ENCODE peak calls at places on chromosomes 13 and 19, in eight cellular contexts. W is AG10803, Q is AG04449, G is mucosa of descending colon, Y is fibroblast of pulmonary artery, V is suprapubic skin, P is tibial nerve, Z is fibroblast of the aortic adventitia. A is an unnamed sample.

GRCh38 chr13:32639502-32640105 is 53.4 kb downstream of the PDS5B start:
- DNase-seq in W (peak), Q (peak), G (no peak), Y (peak), V (no peak), P (peak), Z (peak), A (peak)

GRCh38 chr19:40609561-40610395 is 8.6 kb downstream of the LTBP4 start:
- DNase-seq in W (peak), Q (no peak), G (peak), Y (no peak), V (peak), P (peak), Z (peak), A (peak)

GRCh38 chr13:70723732-70724131 is 615.5 kb upstream of the KLHL1 start:
- DNase-seq in W (no peak), Q (no peak), G (no peak), Y (peak), V (no peak), P (no peak), Z (no peak), A (no peak)

GRCh38 chr19:38956264-38956663 is 19.3 kb downstream of the FBXO17 start:
- DNase-seq in W (no peak), Q (no peak), G (no peak), Y (no peak), V (no peak), P (no peak), Z (no peak), A (no peak)

GRCh38 chr13:113051641-113052040 is 54.0 kb upstream of the F7 start:
- DNase-seq in W (no peak), Q (no peak), G (peak), Y (no peak), V (no peak), P (no peak), Z (no peak), A (no peak)

GRCh38 chr13:90447735-90448103 is 899.8 kb upstream of the MIR17HG start:
- DNase-seq in W (peak), Q (peak), G (no peak), Y (peak), V (no peak), P (no peak), Z (peak), A (peak)

GRCh38 chr19:49677232-49677881 is at the start of gene PRMT1:
- DNase-seq in W (no peak), Q (no peak), G (no peak), Y (peak), V (no peak), P (no peak), Z (no peak), A (no peak)

GRCh38 chr13:100566543-100566942 is 22.0 kb downstream of the GGACT start:
- DNase-seq in W (peak), Q (no peak), G (no peak), Y (no peak), V (no peak), P (no peak), Z (no peak), A (peak)

GRCh38 chr19:41866284-41866683 is 6.2 kb downstream of the RPS19 start:
- DNase-seq in W (no peak), Q (no peak), G (no peak), Y (no peak), V (no peak), P (no peak), Z (no peak), A (no peak)

GRCh38 chr19:48646192-48646911 is 365 bp upstream of the CA11 start:
- DNase-seq in W (peak), Q (no peak), G (peak), Y (peak), V (peak), P (peak), Z (peak), A (peak)

GRCh38 chr13:46905249-46905648 is 8.4 kb upstream of the HTR2A start:
- DNase-seq in W (peak), Q (no peak), G (no peak), Y (peak), V (no peak), P (no peak), Z (peak), A (no peak)

GRCh38 chr19:5343848-5344247 is 3.2 kb upstream of the PTPRS start:
- DNase-seq in W (peak), Q (no peak), G (no peak), Y (peak), V (no peak), P (no peak), Z (peak), A (peak)

GRCh38 chr19:17076539-17076919 is 952 bp downstream of the MYO9B start:
- DNase-seq in W (peak), Q (no peak), G (no peak), Y (no peak), V (no peak), P (no peak), Z (no peak), A (no peak)

GRCh38 chr13:99993660-99994455 is 12.3 kb downstream of the ZIC2 start:
- DNase-seq in W (no peak), Q (no peak), G (no peak), Y (no peak), V (no peak), P (no peak), Z (no peak), A (no peak)

GRCh38 chr19:52635786-52636570 is 2.2 kb downstream of the ZNF83 start:
- DNase-seq in W (peak), Q (no peak), G (no peak), Y (no peak), V (no peak), P (no peak), Z (no peak), A (no peak)

GRCh38 chr19:13621413-13621812 is 115.1 kb upstream of the CACNA1A start:
- DNase-seq in W (peak), Q (peak), G (no peak), Y (peak), V (no peak), P (no peak), Z (peak), A (peak)

DNA sequence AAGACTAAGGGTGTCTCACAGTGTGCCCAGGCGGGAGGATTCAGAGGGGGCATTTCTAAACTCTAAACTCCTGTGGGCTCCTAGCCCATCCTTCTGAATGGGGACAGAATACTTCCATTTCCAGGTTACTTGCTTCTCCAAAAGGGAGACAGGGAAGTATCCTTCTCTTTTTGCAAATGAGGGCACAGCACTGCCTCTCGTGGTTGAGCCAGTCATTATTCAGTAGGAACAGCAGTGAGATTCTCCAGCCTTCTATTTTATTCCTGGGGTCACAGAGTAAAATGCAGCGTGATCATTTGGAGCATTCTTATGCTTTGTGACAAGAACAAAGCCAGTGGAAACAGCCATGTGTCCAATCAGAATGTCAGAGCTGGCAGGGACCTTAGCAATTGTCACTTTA is 15.7 kb upstream of the TSHZ3 start:
- DNase-seq in W (no peak), Q (no peak), G (no peak), Y (no peak), V (no peak), P (no peak), Z (no peak), A (no peak)
- TF ChIP-seq CTCF in W (no peak), Q (no peak), G (no peak), Y (no peak), V (no peak), P (no peak), Z (no peak), A (no peak)

GRCh38 chr19:18571564-18572344 is at the start of gene UBA52:
- DNase-seq in W (peak), Q (peak), G (peak), Y (peak), V (peak), P (peak), Z (peak), A (peak)
- TF ChIP-seq CTCF in W (no peak), Q (no peak), G (no peak), Y (no peak), V (no peak), P (no peak), Z (no peak), A (no peak)

GRCh38 chr13:20772401-20773131 is 1.2 kb downstream of the EEF1AKMT1 start:
- DNase-seq in W (peak), Q (no peak), G (no peak), Y (peak), V (no peak), P (no peak), Z (peak), A (no peak)

GRCh38 chr13:20776751-20777150 is 3.0 kb upstream of the EEF1AKMT1 start:
- DNase-seq in W (no peak), Q (no peak), G (no peak), Y (no peak), V (no peak), P (no peak), Z (no peak), A (no peak)

GRCh38 chr13:20775961-20776360 is 2.2 kb upstream of the EEF1AKMT1 start:
- DNase-seq in W (no peak), Q (no peak), G (no peak), Y (no peak), V (no peak), P (no peak), Z (no peak), A (no peak)

GRCh38 chr13:20774746-20775145 is 985 bp upstream of the EEF1AKMT1 start:
- DNase-seq in W (no peak), Q (no peak), G (no peak), Y (no peak), V (no peak), P (no peak), Z (no peak), A (no peak)

GRCh38 chr13:20773194-20774080 is at the start of gene EEF1AKMT1:
- DNase-seq in W (peak), Q (peak), G (peak), Y (peak), V (peak), P (peak), Z (peak), A (peak)
- TF ChIP-seq CTCF in W (no peak), Q (no peak), G (no peak), Y (no peak), V (no peak), P (no peak), Z (no peak), A (no peak)

GRCh38 chr13:34833562-34834182 is 108.4 kb upstream of the NBEA start:
- DNase-seq in W (peak), Q (no peak), G (no peak), Y (peak), V (no peak), P (no peak), Z (no peak), A (peak)
- TF ChIP-seq CTCF in W (peak), Q (no peak), G (no peak), Y (peak), V (no peak), P (no peak), Z (no peak), A (no peak)

DNA sequence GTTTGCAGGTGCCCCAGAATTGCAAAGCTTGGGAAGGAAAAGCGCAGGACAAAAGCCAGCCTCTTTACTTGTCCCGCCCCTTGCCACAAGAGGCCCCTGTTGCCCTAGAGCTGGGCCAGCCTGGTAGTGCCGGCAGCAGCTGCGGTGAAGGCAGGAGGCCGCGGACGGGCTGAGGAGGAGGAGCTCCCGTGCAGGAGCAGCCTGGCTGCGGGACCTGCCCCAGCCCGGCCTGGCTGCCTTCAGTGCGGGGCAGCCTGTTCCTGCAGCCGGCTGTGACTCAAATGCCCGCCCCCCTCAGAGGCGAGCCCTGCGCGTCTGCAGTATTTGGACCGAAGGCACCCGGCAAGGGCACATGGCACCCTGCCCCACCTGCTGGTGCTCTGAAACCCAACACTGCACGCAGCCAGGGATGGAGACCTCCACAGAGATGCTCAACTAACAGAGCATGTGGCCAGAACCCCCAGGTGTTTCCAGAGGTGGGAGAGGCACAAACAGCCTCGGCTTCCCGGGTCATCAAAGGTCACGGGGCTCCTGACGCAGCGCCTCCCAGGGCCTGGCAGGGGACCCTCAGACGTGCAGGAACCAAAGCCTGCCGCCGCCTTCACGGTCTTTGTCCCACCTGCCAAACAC is 29.7 kb downstream of the NAXD start:
- DNase-seq in W (peak), Q (peak), G (peak), Y (peak), V (peak), P (no peak), Z (peak), A (peak)
- TF ChIP-seq CTCF in W (peak), Q (peak), G (peak), Y (peak), V (no peak), P (peak), Z (peak), A (peak)